ENCODE peak calls at places on chromosomes 2 and 18, in seven cellular contexts. D is body of pancreas, S is esophagus squamous epithelium, P is right lobe of liver, A is heart left ventricle, M is adrenal gland, G is transverse colon. U is an unnamed sample.

GRCh38 chr18:78518805-78519204 is 460.8 kb upstream of the SALL3 start:
- DNase-seq in D (no peak), S (no peak), P (no peak), A (no peak), M (no peak), G (no peak), U (no peak)

GRCh38 chr2:173214213-173214612 is 138.6 kb downstream of the MAP3K20 start:
- DNase-seq in D (no peak), S (no peak), P (no peak), A (no peak), M (no peak), G (no peak), U (no peak)

GRCh38 chr18:42781298-42781815 is 334.1 kb downstream of the RIT2 start:
- DNase-seq in D (no peak), S (no peak), P (no peak), A (no peak), M (no peak), G (no peak), U (no peak)

GRCh38 chr2:65057391-65058052 is 1.3 kb downstream of the CEP68 start:
- DNase-seq in D (peak; percentile 53), S (no peak), P (no peak), A (no peak), M (no peak), G (no peak), U (no peak)

GRCh38 chr18:23684515-23685197 is 4.6 kb upstream of the LAMA3 start:
- DNase-seq in D (no peak), S (no peak), P (no peak), A (no peak), M (no peak), G (no peak), U (peak; percentile 50)

GRCh38 chr18:28062446-28062845 is 114.5 kb downstream of the CDH2 start:
- DNase-seq in D (no peak), S (no peak), P (no peak), A (no peak), M (no peak), G (no peak), U (no peak)

GRCh38 chr2:226048625-226049024 is 649.1 kb downstream of the NYAP2 start:
- DNase-seq in D (no peak), S (no peak), P (no peak), A (no peak), M (no peak), G (no peak), U (no peak)

GRCh38 chr18:49447810-49448745 is 12.4 kb downstream of the DYM start:
- DNase-seq in D (no peak), S (no peak), P (no peak), A (peak; percentile 20), M (no peak), G (peak; percentile 21), U (no peak)

GRCh38 chr2:196059491-196059960 is 9.1 kb downstream of the DNAH7 start:
- DNase-seq in D (no peak), S (no peak), P (no peak), A (no peak), M (no peak), G (no peak), U (no peak)

GRCh38 chr2:72973566-72974435 is 56.5 kb downstream of the EMX1 start:
- DNase-seq in D (peak; percentile 65), S (no peak), P (no peak), A (peak; percentile 35), M (peak; percentile 33), G (peak; percentile 41), U (no peak)

GRCh38 chr2:106192752-106193490 is 1.2 kb downstream of the UXS1 start:
- DNase-seq in D (peak; percentile 57), S (no peak), P (no peak), A (peak; percentile 20), M (peak; percentile 26), G (peak; percentile 53), U (peak; percentile 23)

GRCh38 chr2:106195996-106196395 is 1.9 kb upstream of the UXS1 start:
- DNase-seq in D (no peak), S (no peak), P (no peak), A (no peak), M (no peak), G (no peak), U (no peak)

GRCh38 chr2:106193491-106193976 is 567 bp downstream of the UXS1 start:
- DNase-seq in D (peak; percentile 27), S (no peak), P (peak; percentile 62), A (peak; percentile 31), M (peak; percentile 26), G (peak; percentile 63), U (peak; percentile 24)

GRCh38 chr2:106195456-106195855 is 1.4 kb upstream of the UXS1 start:
- DNase-seq in D (no peak), S (no peak), P (no peak), A (no peak), M (no peak), G (no peak), U (no peak)

DNA sequence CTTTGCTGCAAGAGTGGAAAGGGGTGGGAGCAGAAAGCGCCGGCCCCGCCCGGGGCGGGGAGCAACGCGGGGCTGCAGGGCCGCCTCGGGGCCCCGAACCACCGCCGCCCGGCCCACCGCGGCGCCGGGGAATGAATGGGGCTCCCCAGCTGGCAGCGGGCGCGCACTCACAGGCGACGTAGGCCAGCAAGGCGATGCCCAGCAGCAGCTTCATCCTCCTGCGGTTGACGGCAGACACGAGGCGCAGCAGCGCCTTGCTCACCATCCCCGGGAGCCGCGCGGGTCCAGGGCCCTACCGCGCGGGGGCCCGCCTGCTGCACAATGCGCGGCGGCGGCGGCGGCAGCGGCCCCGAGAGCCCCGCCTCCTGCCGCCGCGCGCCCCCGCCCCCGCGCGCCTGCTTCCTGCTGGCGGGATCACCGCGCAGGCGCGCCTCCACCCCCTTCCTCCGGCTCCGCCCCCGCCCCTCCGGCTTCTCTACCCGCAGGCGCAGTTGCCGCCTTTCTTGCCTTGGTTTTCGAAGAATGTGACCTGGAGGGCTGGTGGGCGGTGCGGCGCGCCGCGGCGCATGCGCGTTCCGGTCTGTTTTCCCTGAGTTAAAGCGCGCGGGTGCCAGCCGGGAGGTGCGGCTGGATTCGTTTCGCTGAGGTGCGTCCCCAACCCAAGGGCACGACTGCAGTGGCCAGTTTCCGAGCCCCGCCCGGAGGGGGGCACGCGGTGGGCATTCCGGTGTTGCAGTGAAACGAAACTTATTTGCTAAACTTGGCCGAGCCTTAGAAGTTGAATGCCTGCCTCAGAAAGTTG is at the start of gene UXS1:
- DNase-seq in D (peak; percentile 99), S (peak; percentile 78), P (peak; percentile 99), A (peak; percentile 97), M (peak; percentile 98), G (peak; percentile 99), U (peak; percentile 98)
- TF ChIP-seq POLR2A in D (peak; percentile 71), S (no peak), P (peak; percentile 83), A (peak; percentile 73), M (no peak), G (peak; percentile 68), U (peak; percentile 63)

DNA sequence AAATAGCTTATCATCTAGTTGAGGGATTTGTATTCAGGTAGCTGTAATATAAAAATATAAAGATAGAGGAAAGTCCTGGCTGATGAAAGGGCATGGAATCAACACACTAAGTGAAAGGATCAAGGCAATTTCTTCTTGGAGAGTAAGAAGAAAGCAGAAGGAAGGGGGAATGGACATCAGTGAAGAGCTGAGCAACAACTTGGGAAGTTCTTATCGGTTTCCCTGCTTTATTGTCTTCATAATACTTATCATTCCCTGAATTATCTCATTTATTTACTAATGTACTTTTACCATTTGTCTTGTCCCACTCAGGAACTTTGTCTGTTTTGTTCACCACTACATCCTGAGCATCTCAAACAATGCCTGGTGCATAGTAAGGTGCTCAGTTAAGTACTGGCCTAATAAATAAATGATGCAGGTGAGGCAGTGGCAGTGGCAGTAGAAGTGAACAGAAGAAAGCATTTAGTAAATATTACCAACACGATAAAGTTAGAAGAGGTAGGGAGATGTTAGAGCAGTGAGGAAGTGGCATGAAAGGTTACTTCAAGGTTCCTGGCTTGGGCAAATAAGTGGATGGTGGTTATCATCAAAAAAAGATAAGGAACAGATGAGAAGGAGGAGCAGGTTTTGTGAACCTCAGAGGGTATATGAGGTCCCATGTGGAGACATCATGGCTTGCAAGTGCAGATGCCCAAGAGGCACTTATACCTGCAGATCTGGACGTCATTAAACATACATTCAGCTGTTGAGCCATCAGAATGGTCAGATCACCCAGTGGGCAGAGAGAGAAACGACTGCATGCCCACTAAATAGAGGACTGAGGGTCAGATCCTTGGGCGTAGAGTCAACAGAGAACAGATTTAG is 217.8 kb downstream of the TMEM247 start:
- DNase-seq in D (no peak), S (no peak), P (no peak), A (no peak), M (no peak), G (no peak), U (no peak)
- H3K4me3 ChIP-seq in D (no peak overlapping the region), S (no peak overlapping the region), P (no peak overlapping the region), A (no peak overlapping the region), M (no peak overlapping the region), G (no peak overlapping the region), U (no peak overlapping the region)

DNA sequence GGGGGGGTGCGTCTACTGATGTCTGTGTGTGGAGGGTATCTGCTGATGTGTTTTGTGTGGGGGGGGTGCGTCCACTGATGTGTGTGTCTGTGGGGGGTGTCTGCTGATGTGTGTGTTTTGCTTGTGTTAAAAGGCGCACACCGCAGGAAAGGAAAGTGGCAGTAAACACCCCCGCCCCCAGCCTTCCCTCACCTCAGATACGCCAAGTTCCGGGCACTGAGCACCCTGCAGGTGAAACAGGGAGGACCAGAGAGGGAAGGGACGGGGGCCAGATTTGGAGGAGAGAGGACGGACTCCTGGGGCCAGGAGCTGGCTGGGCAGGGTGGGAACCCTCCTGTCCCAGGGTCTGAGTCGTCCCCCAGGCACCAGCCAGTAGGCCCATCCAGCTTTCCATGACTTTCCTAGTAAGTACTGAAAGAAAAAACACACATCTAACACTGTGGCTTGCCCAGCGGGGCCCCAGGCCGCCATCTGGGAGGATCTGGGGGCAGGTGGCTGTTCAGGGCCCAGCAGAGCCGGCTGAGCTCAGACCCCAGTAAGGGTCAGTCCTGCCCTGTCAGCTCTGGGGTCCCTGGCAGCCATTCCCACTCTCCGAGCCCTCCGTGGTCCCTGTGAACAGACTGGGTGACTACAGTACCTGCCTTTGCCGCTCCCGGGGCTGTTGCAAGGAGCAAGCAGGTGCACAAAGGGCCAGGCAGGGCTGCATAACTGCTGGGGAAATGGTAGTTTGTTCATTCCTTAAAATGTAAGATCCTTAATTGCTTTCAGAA is 126.9 kb downstream of the NFATC1 start:
- DNase-seq in D (no peak), S (no peak), P (no peak), A (no peak), M (no peak), G (peak; percentile 49), U (no peak)
- H3K4me1 ChIP-seq in D (no peaks in the 10 kb centered on the region), S (peaks cover 8% of the 10 kb centered on the region), P (no peaks in the 10 kb centered on the region), A (peaks cover 12% of the 10 kb centered on the region), M (no peaks in the 10 kb centered on the region), G (no peaks in the 10 kb centered on the region), U (peaks cover 8% of the 10 kb centered on the region)

GRCh38 chr18:21111351-21112139 is at the start of gene ROCK1:
- DNase-seq in D (peak; percentile 98), S (peak; percentile 89), P (peak; percentile 100), A (peak; percentile 99), M (peak; percentile 99), G (peak; percentile 99), U (peak; percentile 99)
- TF ChIP-seq POLR2A in D (peak; percentile 68), S (no peak), P (peak; percentile 69), A (peak; percentile 88), M (peak; percentile 71), G (peak; percentile 32), U (peak; percentile 76)

U was measured in uterus.